ENCODE peak calls at places on chromosomes 13 and 19, in eight cellular contexts. O, Q, W, M, A, Y, I and Z are unnamed samples.

GRCh38 chr13:49248433-49249002 is 793 bp downstream of the CDADC1 start:
- DNase-seq in O (peak), Q (no peak), W (peak), M (no peak), A (peak), Y (peak), I (no peak), Z (peak)

GRCh38 chr13:71327266-71327665 is 539.7 kb downstream of the DACH1 start:
- DNase-seq in O (no peak), Q (no peak), W (no peak), M (no peak), A (no peak), Y (no peak), I (no peak), Z (no peak)

GRCh38 chr19:44585371-44586141 is 27.8 kb upstream of the IGSF23 start:
- DNase-seq in O (peak), Q (peak), W (no peak), M (no peak), A (peak), Y (peak), I (no peak), Z (peak)

GRCh38 chr19:52094526-52094925 is 1.0 kb downstream of the ZNF841 start:
- DNase-seq in O (no peak), Q (peak), W (no peak), M (no peak), A (no peak), Y (no peak), I (no peak), Z (peak)

GRCh38 chr13:106129273-106129672 is 406.2 kb downstream of the EFNB2 start:
- DNase-seq in O (no peak), Q (no peak), W (no peak), M (no peak), A (peak), Y (no peak), I (no peak), Z (no peak)

GRCh38 chr19:1324792-1325567 is 39.3 kb downstream of the EFNA2 start:
- DNase-seq in O (peak), Q (peak), W (peak), M (peak), A (peak), Y (peak), I (peak), Z (peak)

GRCh38 chr13:24288870-24289269 is 20.5 kb upstream of the C1QTNF9 start:
- DNase-seq in O (peak), Q (no peak), W (no peak), M (no peak), A (no peak), Y (peak), I (no peak), Z (peak)

GRCh38 chr19:16872728-16873127 is 16.1 kb upstream of the F2RL3 start:
- DNase-seq in O (no peak), Q (no peak), W (no peak), M (no peak), A (no peak), Y (no peak), I (no peak), Z (no peak)

GRCh38 chr19:30222428-30222873 is 149.7 kb upstream of the ZNF536 start:
- DNase-seq in O (no peak), Q (no peak), W (no peak), M (no peak), A (no peak), Y (no peak), I (no peak), Z (no peak)

GRCh38 chr13:109569938-109570711 is 216.3 kb downstream of the IRS2 start:
- DNase-seq in O (peak), Q (peak), W (no peak), M (no peak), A (no peak), Y (no peak), I (no peak), Z (no peak)

GRCh38 chr19:57075801-57076492 is 43.8 kb upstream of the USP29 start:
- DNase-seq in O (no peak), Q (no peak), W (peak), M (no peak), A (no peak), Y (no peak), I (no peak), Z (no peak)

GRCh38 chr13:41587490-41587889 is 130.1 kb downstream of the RGCC start:
- DNase-seq in O (no peak), Q (no peak), W (no peak), M (no peak), A (no peak), Y (no peak), I (no peak), Z (no peak)

GRCh38 chr13:36297259-36297599 is 385 bp downstream of the CCDC169 start:
- DNase-seq in O (peak), Q (peak), W (no peak), M (peak), A (peak), Y (peak), I (no peak), Z (peak)

GRCh38 chr13:79741006-79741405 is 260.1 kb downstream of the NDFIP2 start:
- DNase-seq in O (peak), Q (no peak), W (peak), M (no peak), A (no peak), Y (peak), I (no peak), Z (peak)

GRCh38 chr13:111262281-111262680 is 58.2 kb upstream of the TEX29 start:
- DNase-seq in O (no peak), Q (no peak), W (no peak), M (no peak), A (no peak), Y (no peak), I (no peak), Z (no peak)

GRCh38 chr13:51928231-51928630 is 66.5 kb downstream of the CCDC70 start:
- DNase-seq in O (no peak), Q (no peak), W (no peak), M (no peak), A (no peak), Y (no peak), I (no peak), Z (no peak)

GRCh38 chr19:34639491-34640085 is 37.4 kb downstream of the SCGB2B2 start:
- DNase-seq in O (peak), Q (peak), W (peak), M (peak), A (peak), Y (peak), I (no peak), Z (peak)

GRCh38 chr13:49308104-49308875 is 60.6 kb downstream of the CDADC1 start:
- DNase-seq in O (peak), Q (no peak), W (peak), M (peak), A (peak), Y (peak), I (peak), Z (peak)

GRCh38 chr13:23321534-23322241 is 111.8 kb downstream of the SACS start:
- DNase-seq in O (peak), Q (no peak), W (peak), M (no peak), A (peak), Y (peak), I (peak), Z (peak)

GRCh38 chr19:31334849-31335624 is 14.2 kb downstream of the TSHZ3 start:
- DNase-seq in O (peak), Q (no peak), W (no peak), M (no peak), A (peak), Y (peak), I (no peak), Z (peak)

GRCh38 chr19:57078802-57079201 is 41.0 kb upstream of the USP29 start:
- DNase-seq in O (no peak), Q (no peak), W (peak), M (no peak), A (no peak), Y (no peak), I (no peak), Z (no peak)

GRCh38 chr19:768424-768823 is 17.5 kb downstream of the MISP start:
- DNase-seq in O (peak), Q (no peak), W (no peak), M (no peak), A (no peak), Y (peak), I (no peak), Z (peak)

GRCh38 chr19:54554006-54554405 is 19.6 kb upstream of the LILRA2 start:
- DNase-seq in O (no peak), Q (no peak), W (no peak), M (no peak), A (no peak), Y (no peak), I (no peak), Z (no peak)

GRCh38 chr19:54552913-54553310 is 20.7 kb upstream of the LILRA2 start:
- DNase-seq in O (no peak), Q (no peak), W (no peak), M (no peak), A (no peak), Y (no peak), I (no peak), Z (no peak)

GRCh38 chr19:54551293-54551692 is 22.3 kb upstream of the LILRA2 start:
- DNase-seq in O (no peak), Q (no peak), W (no peak), M (no peak), A (no peak), Y (no peak), I (no peak), Z (no peak)

GRCh38 chr19:54554896-54555295 is 18.7 kb upstream of the LILRA2 start:
- DNase-seq in O (no peak), Q (no peak), W (no peak), M (no peak), A (no peak), Y (no peak), I (no peak), Z (no peak)

GRCh38 chr19:54551950-54552912 is 21.4 kb upstream of the LILRA2 start:
- DNase-seq in O (no peak), Q (peak), W (no peak), M (peak), A (no peak), Y (no peak), I (peak), Z (no peak)
- H3K4me3 ChIP-seq in O (no peak), Q (no peak), W (no peak), M (no peak), A (no peak), Y (no peak), I (no peak), Z (no peak)

GRCh38 chr19:3149526-3150505 is 14.0 kb downstream of the GNA15 start:
- DNase-seq in O (no peak), Q (no peak), W (no peak), M (no peak), A (no peak), Y (no peak), I (no peak), Z (no peak)

GRCh38 chr19:3148503-3148902 is 12.7 kb downstream of the GNA15 start:
- DNase-seq in O (no peak), Q (no peak), W (no peak), M (no peak), A (no peak), Y (no peak), I (no peak), Z (no peak)

GRCh38 chr19:3145909-3146676 is 10.3 kb downstream of the GNA15 start:
- DNase-seq in O (no peak), Q (peak), W (no peak), M (no peak), A (no peak), Y (no peak), I (peak), Z (no peak)

GRCh38 chr19:3149089-3149488 is 13.3 kb downstream of the GNA15 start:
- DNase-seq in O (no peak), Q (no peak), W (no peak), M (no peak), A (no peak), Y (no peak), I (no peak), Z (no peak)

GRCh38 chr19:3146677-3147100 is 10.9 kb downstream of the GNA15 start:
- DNase-seq in O (no peak), Q (peak), W (peak), M (peak), A (no peak), Y (no peak), I (no peak), Z (no peak)
- TF ChIP-seq CTCF in O (peak), Q (peak), W (peak), M (peak), A (peak), Y (peak), I (peak), Z (peak)

DNA sequence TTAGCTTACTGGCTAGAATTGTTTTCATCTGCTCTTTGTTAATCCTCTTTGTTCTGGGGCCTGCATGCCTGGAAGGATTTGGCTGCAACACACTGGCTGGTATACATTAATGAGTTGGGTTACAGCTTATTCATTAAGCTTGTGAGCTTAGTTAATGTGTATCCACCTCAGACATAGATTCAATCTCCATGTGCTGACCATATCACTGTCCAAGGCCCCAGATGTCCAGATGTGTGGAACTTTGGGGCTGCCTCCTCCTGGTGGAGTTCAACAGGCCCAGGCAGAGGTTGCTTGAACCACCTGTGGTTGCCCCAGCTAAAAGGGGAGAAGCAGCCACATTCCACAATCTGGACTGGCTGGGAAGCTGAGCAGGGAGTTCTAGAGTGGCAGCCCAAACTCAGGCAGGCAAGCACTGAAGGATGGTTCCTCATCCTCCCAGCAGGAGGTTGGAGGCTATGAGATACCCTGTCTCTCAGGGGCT is 5.4 kb downstream of the DIAPH3 start:
- DNase-seq in O (no peak), Q (no peak), W (no peak), M (no peak), A (no peak), Y (no peak), I (no peak), Z (no peak)
- H3K4me3 ChIP-seq in O (no peak), Q (no peak), W (no peak), M (no peak), A (no peak), Y (no peak), I (no peak), Z (no peak)

GRCh38 chr19:50420127-50420526 is 1.4 kb downstream of the SPIB start:
- DNase-seq in O (no peak), Q (no peak), W (no peak), M (no peak), A (no peak), Y (no peak), I (no peak), Z (no peak)
- TF ChIP-seq CTCF in O (no peak), Q (no peak), W (no peak), M (no peak), A (no peak), Y (no peak), I (no peak), Z (no peak)

GRCh38 chr19:54570316-54570715 is 3.3 kb upstream of the LILRA2 start:
- DNase-seq in O (no peak), Q (no peak), W (no peak), M (no peak), A (no peak), Y (no peak), I (no peak), Z (no peak)

GRCh38 chr19:54573330-54573872 is at the start of gene LILRA2:
- DNase-seq in O (no peak), Q (peak), W (no peak), M (no peak), A (no peak), Y (no peak), I (no peak), Z (no peak)

GRCh38 chr19:54574527-54575056 is 1.0 kb downstream of the LILRA2 start:
- DNase-seq in O (no peak), Q (no peak), W (no peak), M (no peak), A (no peak), Y (no peak), I (no peak), Z (no peak)

GRCh38 chr19:54574051-54574450 is 461 bp downstream of the LILRA2 start:
- DNase-seq in O (no peak), Q (no peak), W (no peak), M (no peak), A (no peak), Y (no peak), I (no peak), Z (no peak)

DNA sequence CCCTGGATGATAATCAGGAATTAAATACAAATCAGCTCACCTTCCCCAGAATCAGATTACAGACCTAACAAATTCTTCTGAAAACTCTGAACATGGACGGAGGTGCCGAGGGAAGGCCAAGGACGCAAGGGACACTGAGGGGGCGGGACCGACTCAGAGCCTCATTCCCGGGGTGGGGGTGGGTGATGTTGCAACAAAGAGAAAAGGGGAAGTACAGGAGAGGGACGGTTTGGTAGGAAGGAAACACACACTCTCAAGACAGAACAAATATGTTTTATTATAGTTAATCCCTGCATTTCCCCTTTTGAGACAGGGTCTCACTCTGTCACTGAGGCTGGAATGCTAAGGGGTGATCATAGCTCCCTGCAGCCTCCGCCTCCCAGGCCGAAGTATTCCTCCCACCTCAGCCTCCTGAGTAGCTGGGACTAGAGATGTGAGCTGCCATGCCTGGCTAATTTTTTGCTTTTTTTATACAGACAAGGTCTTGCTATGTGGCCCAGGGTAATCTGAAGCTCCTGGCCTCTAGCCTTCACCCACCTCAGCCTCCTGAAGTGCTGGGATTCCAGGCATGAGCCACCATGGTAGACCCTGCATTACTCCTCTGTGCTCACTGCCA is 786 bp upstream of the LILRA2 start:
- DNase-seq in O (no peak), Q (peak), W (no peak), M (no peak), A (no peak), Y (no peak), I (peak), Z (no peak)
- H3K4me3 ChIP-seq in O (no peak), Q (peak), W (no peak), M (no peak), A (no peak), Y (no peak), I (peak), Z (no peak)

GRCh38 chr19:39390759-39391592 is at the start of the genes MED29 and PAF1:
- DNase-seq in O (peak), Q (peak), W (peak), M (peak), A (peak), Y (peak), I (peak), Z (peak)
- TF ChIP-seq CTCF in O (no peak), Q (no peak), W (peak), M (no peak), A (no peak), Y (peak), I (no peak), Z (no peak)

GRCh38 chr19:49295208-49295880 is 29.6 kb downstream of the SLC6A16 start:
- DNase-seq in O (no peak), Q (no peak), W (no peak), M (no peak), A (no peak), Y (no peak), I (no peak), Z (no peak)

GRCh38 chr19:49297403-49297802 is 27.6 kb downstream of the SLC6A16 start:
- DNase-seq in O (peak), Q (no peak), W (no peak), M (no peak), A (no peak), Y (peak), I (no peak), Z (peak)

GRCh38 chr19:49301866-49302252 is 23.1 kb downstream of the SLC6A16 start:
- DNase-seq in O (no peak), Q (no peak), W (no peak), M (no peak), A (no peak), Y (no peak), I (no peak), Z (no peak)

DNA sequence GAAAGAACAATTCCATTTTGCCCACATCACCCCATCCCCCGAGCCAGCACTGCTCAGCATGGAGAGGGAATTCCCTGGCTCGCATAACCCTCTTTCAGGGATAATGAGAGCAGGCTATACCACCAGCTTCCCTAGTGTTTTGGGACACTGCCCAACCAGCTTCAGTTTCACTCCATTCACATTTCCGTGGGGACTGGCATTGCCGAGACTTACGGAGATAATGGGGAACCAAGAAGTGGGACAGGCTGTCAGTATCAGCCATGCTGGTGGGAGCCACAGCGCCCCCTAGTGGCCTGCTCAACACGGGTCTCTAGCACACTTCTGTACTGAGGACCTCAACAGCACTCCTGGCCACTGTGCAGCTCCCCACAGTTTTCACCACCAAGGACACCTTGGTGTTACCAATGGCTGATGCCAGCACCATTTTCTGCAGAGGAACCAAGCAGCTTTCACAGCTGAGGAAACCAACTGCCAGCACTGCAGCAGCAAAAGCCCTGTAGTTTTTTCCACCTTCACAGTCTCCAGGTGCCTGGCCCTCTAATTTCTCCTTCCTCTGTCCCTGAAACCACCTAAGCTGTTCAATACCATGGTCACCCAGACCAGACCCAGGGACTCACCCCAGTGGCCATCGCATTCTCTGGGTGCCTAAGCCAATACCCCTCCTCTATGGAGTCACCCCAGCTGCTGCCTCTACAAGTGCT is 23.7 kb downstream of the SLC6A16 start:
- DNase-seq in O (peak), Q (peak), W (peak), M (peak), A (peak), Y (peak), I (peak), Z (peak)
- H3K4me3 ChIP-seq in O (peak), Q (no peak), W (no peak), M (no peak), A (peak), Y (peak), I (peak), Z (peak)

GRCh38 chr19:58328999-58329398 is 2.2 kb downstream of the ZSCAN22 start:
- DNase-seq in O (no peak), Q (peak), W (no peak), M (no peak), A (no peak), Y (no peak), I (no peak), Z (no peak)
- TF ChIP-seq CTCF in O (no peak), Q (peak), W (peak), M (no peak), A (no peak), Y (no peak), I (no peak), Z (peak)